ENCODE peak calls at places on chromosomes 3 and 15, in nine cellular contexts. M is HCT116, H is PC-3, B is hepatocyte, L is MM.1S, A is SK-N-SH, U is GM23338, D is neural progenitor cell, G is OCI-LY7. Q is an unnamed sample. For H3K4me1, the result is how much of the 10 kb centered on the place peaks cover.

GRCh38 chr15:88904808-88905327 is 8.3 kb downstream of the MFGE8 start:
- DNase-seq in M (no peak), H (peak), B (peak), L (peak), A (peak), U (peak), D (peak), G (peak), Q (peak)

GRCh38 chr3:13705051-13705450 is 156.1 kb downstream of the FBLN2 start:
- DNase-seq in M (no peak), H (no peak), B (no peak), L (no peak), A (no peak), U (no peak), D (no peak), G (no peak), Q (no peak)

GRCh38 chr15:34650177-34650576 is 66.7 kb upstream of the GOLGA8B start:
- DNase-seq in M (no peak), H (no peak), B (no peak), L (no peak), A (no peak), U (no peak), D (no peak), G (no peak), Q (peak)

GRCh38 chr3:43153189-43154083 is 47.6 kb upstream of the POMGNT2 start:
- DNase-seq in M (no peak), H (no peak), B (peak), L (no peak), A (no peak), U (peak), D (peak), G (no peak), Q (peak)

GRCh38 chr3:53278667-53279066 is 22.8 kb upstream of the TKT start:
- DNase-seq in M (no peak), H (no peak), B (no peak), L (no peak), A (no peak), U (no peak), D (no peak), G (no peak), Q (no peak)

GRCh38 chr3:33777996-33778395 is 20.4 kb upstream of the PDCD6IP start:
- DNase-seq in M (no peak), H (no peak), B (no peak), L (no peak), A (no peak), U (no peak), D (no peak), G (no peak), Q (no peak)

GRCh38 chr3:143301502-143301901 is 181.9 kb downstream of the CHST2 start:
- DNase-seq in M (no peak), H (no peak), B (no peak), L (no peak), A (no peak), U (no peak), D (no peak), G (no peak), Q (no peak)

GRCh38 chr3:100427694-100428093 is 26.4 kb downstream of the LNP1 start:
- DNase-seq in M (no peak), H (no peak), B (peak), L (no peak), A (no peak), U (no peak), D (no peak), G (no peak), Q (no peak)

GRCh38 chr3:179732661-179733348 is 80.0 kb downstream of the USP13 start:
- DNase-seq in M (no peak), H (peak), B (no peak), L (no peak), A (no peak), U (no peak), D (no peak), G (no peak), Q (no peak)

GRCh38 chr15:63544253-63545026 is 40.0 kb downstream of the USP3 start:
- DNase-seq in M (no peak), H (no peak), B (no peak), L (no peak), A (no peak), U (no peak), D (no peak), G (peak), Q (no peak)

GRCh38 chr3:146503459-146504202 is 34.3 kb upstream of the PLSCR2 start:
- DNase-seq in M (peak), H (peak), B (peak), L (no peak), A (no peak), U (peak), D (no peak), G (no peak), Q (peak)

GRCh38 chr3:156010829-156011228 is 109.5 kb upstream of the KCNAB1 start:
- DNase-seq in M (peak), H (peak), B (peak), L (peak), A (no peak), U (peak), D (peak), G (no peak), Q (no peak)

GRCh38 chr3:172467170-172467824 is 19.0 kb upstream of the GHSR start:
- DNase-seq in M (peak), H (peak), B (peak), L (no peak), A (no peak), U (no peak), D (no peak), G (no peak), Q (peak)

GRCh38 chr3:96863129-96863740 is 48.8 kb downstream of the EPHA6 start:
- DNase-seq in M (no peak), H (peak), B (peak), L (peak), A (peak), U (peak), D (peak), G (peak), Q (peak)

GRCh38 chr15:99401971-99402732 is 150.9 kb downstream of the LRRC28 start:
- DNase-seq in M (no peak), H (no peak), B (no peak), L (no peak), A (peak), U (no peak), D (no peak), G (no peak), Q (no peak)

GRCh38 chr3:105362021-105362665 is 4.6 kb upstream of the ALCAM start:
- DNase-seq in M (no peak), H (peak), B (no peak), L (no peak), A (no peak), U (no peak), D (no peak), G (no peak), Q (peak)

GRCh38 chr3:84836961-84837360 is 121.8 kb upstream of the CADM2 start:
- DNase-seq in M (no peak), H (peak), B (peak), L (no peak), A (no peak), U (peak), D (no peak), G (no peak), Q (no peak)

GRCh38 chr15:68145706-68146105 is 59.4 kb downstream of the CALML4 start:
- DNase-seq in M (no peak), H (no peak), B (no peak), L (no peak), A (no peak), U (no peak), D (no peak), G (no peak), Q (peak)

GRCh38 chr3:12299026-12299425 is 10.2 kb downstream of the PPARG start:
- DNase-seq in M (no peak), H (peak), B (no peak), L (no peak), A (no peak), U (no peak), D (no peak), G (no peak), Q (no peak)

GRCh38 chr3:12300137-12300536 is 11.3 kb downstream of the PPARG start:
- DNase-seq in M (peak), H (peak), B (no peak), L (no peak), A (no peak), U (no peak), D (no peak), G (no peak), Q (peak)

GRCh38 chr3:12294885-12295580 is 6.2 kb downstream of the PPARG start:
- DNase-seq in M (peak), H (peak), B (peak), L (no peak), A (no peak), U (no peak), D (no peak), G (no peak), Q (peak)

GRCh38 chr3:12292770-12293169 is 3.9 kb downstream of the PPARG start:
- DNase-seq in M (no peak), H (no peak), B (no peak), L (no peak), A (no peak), U (no peak), D (no peak), G (no peak), Q (no peak)

GRCh38 chr3:12296511-12296910 is 7.6 kb downstream of the PPARG start:
- DNase-seq in M (no peak), H (peak), B (no peak), L (no peak), A (no peak), U (no peak), D (peak), G (no peak), Q (no peak)
- H3K4me1 ChIP-seq in M (under half), H (half or more), B (under half), L (under half), A (under half), U (under half), D (under half), G (under half), Q (under half)

GRCh38 chr3:4419386-4419785 is 47.7 kb downstream of the SUMF1 start:
- DNase-seq in M (no peak), H (no peak), B (no peak), L (no peak), A (no peak), U (no peak), D (no peak), G (no peak), Q (no peak)

GRCh38 chr3:4417449-4417848 is 49.6 kb downstream of the SUMF1 start:
- DNase-seq in M (no peak), H (peak), B (no peak), L (no peak), A (no peak), U (no peak), D (no peak), G (no peak), Q (peak)

GRCh38 chr3:4418156-4418555 is 48.9 kb downstream of the SUMF1 start:
- DNase-seq in M (no peak), H (no peak), B (no peak), L (no peak), A (no peak), U (no peak), D (no peak), G (no peak), Q (no peak)

GRCh38 chr3:4419920-4420319 is 47.1 kb downstream of the SUMF1 start:
- DNase-seq in M (no peak), H (no peak), B (no peak), L (no peak), A (no peak), U (peak), D (no peak), G (no peak), Q (no peak)

GRCh38 chr3:4421121-4421520 is 45.9 kb downstream of the SUMF1 start:
- DNase-seq in M (no peak), H (peak), B (no peak), L (no peak), A (no peak), U (no peak), D (no peak), G (no peak), Q (peak)
- TF ChIP-seq EZH2phosphoT487 in M (no peak), H (no peak), B (no peak), L (no peak), A (no peak), U (no peak), D (no peak), G (no peak), Q (no peak)

GRCh38 chr15:77144492-77145070 is 73.7 kb upstream of the TSPAN3 start:
- DNase-seq in M (no peak), H (peak), B (peak), L (no peak), A (no peak), U (peak), D (no peak), G (no peak), Q (peak)

GRCh38 chr15:77143606-77144005 is 72.7 kb upstream of the TSPAN3 start:
- DNase-seq in M (no peak), H (no peak), B (no peak), L (no peak), A (no peak), U (no peak), D (no peak), G (no peak), Q (no peak)

GRCh38 chr15:77145370-77145769 is 74.5 kb upstream of the TSPAN3 start:
- DNase-seq in M (no peak), H (no peak), B (no peak), L (no peak), A (no peak), U (no peak), D (no peak), G (no peak), Q (no peak)

GRCh38 chr15:77143191-77143590 is 72.3 kb upstream of the TSPAN3 start:
- DNase-seq in M (no peak), H (no peak), B (no peak), L (no peak), A (no peak), U (no peak), D (no peak), G (no peak), Q (no peak)

GRCh38 chr15:77144028-77144427 is 73.1 kb upstream of the TSPAN3 start:
- DNase-seq in M (no peak), H (no peak), B (no peak), L (no peak), A (no peak), U (no peak), D (no peak), G (no peak), Q (peak)
- H2AFZ ChIP-seq in M (no peak), H (no peak), B (no peak), L (no peak), A (no peak), U (no peak), D (no peak), G (no peak), Q (no peak)

DNA sequence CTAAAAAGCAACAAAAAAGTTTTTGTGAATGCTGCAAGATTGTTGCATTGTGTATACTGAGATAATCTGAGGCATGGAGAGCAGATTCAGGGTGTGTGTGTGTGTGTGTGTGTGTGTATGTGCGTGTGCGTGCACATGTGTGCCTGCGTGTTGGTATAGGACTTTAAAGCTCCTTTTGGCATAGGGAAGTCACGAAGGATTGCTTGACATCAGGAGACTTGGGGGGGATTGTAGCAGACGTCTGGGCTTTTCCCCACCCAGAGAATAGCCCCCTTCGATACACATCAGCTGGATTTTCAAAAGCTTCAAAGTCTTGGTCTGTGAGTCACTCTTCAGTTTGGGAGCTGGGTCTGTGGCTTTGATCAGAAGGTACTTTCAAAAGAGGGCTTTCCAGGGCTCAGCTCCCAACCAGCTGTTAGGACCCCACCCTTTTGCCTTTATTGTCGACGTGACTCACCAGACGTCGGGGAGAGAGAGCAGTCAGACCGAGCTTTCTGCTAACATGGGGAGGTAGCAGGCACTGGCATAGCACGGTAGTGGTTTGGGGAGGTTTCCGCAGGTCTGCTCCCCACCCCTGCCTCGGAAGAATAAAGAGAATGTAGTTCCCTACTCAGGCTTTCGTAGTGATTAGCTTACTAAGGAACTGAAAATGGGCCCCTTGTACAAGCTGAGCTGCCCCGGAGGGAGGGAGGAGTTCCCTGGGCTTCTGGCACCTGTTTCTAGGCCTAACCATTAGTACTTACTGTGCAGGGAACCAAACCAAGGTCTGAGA is 4.7 kb downstream of the BHLHE40 start:
- DNase-seq in M (peak), H (peak), B (peak), L (peak), A (no peak), U (no peak), D (peak), G (peak), Q (peak)
- H3K4me1 ChIP-seq in M (half or more), H (half or more), B (under half), L (under half), A (under half), U (under half), D (under half), G (under half), Q (half or more)

Q was measured in GM23248.